ENCODE peak calls at places on chromosome 10, in five cellular contexts. Y is left ventricle myocardium inferior, E is nephron progenitor cell, L is neural crest cell, P is natural killer cell. F is an unnamed sample.
A peak's percentile ranks its signal among the peaks of the same experiment; 100 is the strongest.

GRCh38 chr10:48444266-48444665 is 137.8 kb downstream of the MAPK8 start:
- DNase-seq in E (no peak), Y (no peak), L (no peak), P (no peak), F (no peak)

GRCh38 chr10:37682617-37683016 is 174.8 kb downstream of the ZNF248 start:
- DNase-seq in Y (no peak), P (no peak), L (no peak), E (no peak), F (peak; percentile 41)

GRCh38 chr10:111698711-111699110 is 484.9 kb downstream of the GPAM start:
- DNase-seq in E (no peak), L (no peak), P (no peak), Y (no peak), F (no peak)

GRCh38 chr10:77799352-77799751 is 127.2 kb downstream of the DLG5 start:
- DNase-seq in P (no peak), Y (no peak), L (no peak), E (no peak), F (no peak)

GRCh38 chr10:101607124-101607523 is 19.0 kb downstream of the DPCD start:
- DNase-seq in Y (no peak), P (no peak), L (no peak), E (no peak), F (no peak)

GRCh38 chr10:42975558-42976352 is 101.1 kb upstream of the RET start:
- DNase-seq in Y (no peak), P (no peak), E (no peak), L (no peak), F (no peak)

GRCh38 chr10:49569031-49569765 is 30.3 kb upstream of the ERCC6 start:
- DNase-seq in Y (no peak), P (no peak), L (no peak), E (no peak), F (no peak)

GRCh38 chr10:34341473-34341872 is 473.6 kb downstream of the PARD3 start:
- DNase-seq in L (no peak), P (no peak), E (no peak), Y (no peak), F (no peak)

GRCh38 chr10:42929993-42930392 is 146.9 kb upstream of the RET start:
- DNase-seq in P (no peak), L (no peak), Y (no peak), E (no peak), F (no peak)

GRCh38 chr10:78002541-78003284 is 26.6 kb downstream of the POLR3A start:
- DNase-seq in Y (no peak), P (no peak), E (no peak), L (no peak), F (no peak)

GRCh38 chr10:79137826-79138225 is 69.1 kb downstream of the ZMIZ1 start:
- DNase-seq in L (no peak), P (peak; percentile 49), Y (peak; percentile 57), E (peak; percentile 62), F (peak; percentile 51)

GRCh38 chr10:21600804-21601512 is 66.9 kb downstream of the MLLT10 start:
- DNase-seq in L (no peak), P (no peak), E (no peak), Y (no peak), F (no peak)

GRCh38 chr10:92110039-92110794 is 180.7 kb downstream of the CPEB3 start:
- DNase-seq in L (no peak), E (no peak), Y (no peak), P (no peak), F (no peak)

GRCh38 chr10:102673961-102674511 is 29.8 kb downstream of the TRIM8 start:
- DNase-seq in P (peak; percentile 41), L (peak; percentile 45), Y (peak; percentile 70), E (peak; percentile 47), F (peak; percentile 67)

GRCh38 chr10:114110174-114110972 is 63.6 kb downstream of the CCDC186 start:
- DNase-seq in L (no peak), E (no peak), P (no peak), Y (no peak), F (no peak)

GRCh38 chr10:84537447-84537931 is 209.1 kb downstream of the CCSER2 start:
- DNase-seq in E (peak; percentile 58), P (no peak), Y (peak; percentile 42), L (peak; percentile 31), F (no peak)

GRCh38 chr10:14581553-14581952 is 193.1 kb downstream of the FAM107B start:
- DNase-seq in P (no peak), E (no peak), L (no peak), Y (no peak), F (no peak)

GRCh38 chr10:132452216-132452650 is 55.2 kb downstream of the PWWP2B start:
- DNase-seq in E (peak; percentile 25), L (no peak), P (no peak), Y (no peak), F (no peak)

GRCh38 chr10:72483452-72483851 is 128.7 kb upstream of the DNAJB12 start:
- DNase-seq in E (no peak), Y (no peak), P (no peak), L (no peak), F (peak; percentile 51)

GRCh38 chr10:91557540-91558231 is 75.2 kb downstream of the PPP1R3C start:
- DNase-seq in E (no peak), P (no peak), L (no peak), Y (no peak), F (no peak)

GRCh38 chr10:28367865-28368541 is 65.1 kb upstream of the MPP7 start:
- DNase-seq in P (no peak), Y (peak; percentile 16), L (no peak), E (no peak), F (peak; percentile 80)

GRCh38 chr10:111856631-111857030 is 326.9 kb downstream of the GPAM start:
- DNase-seq in L (no peak), Y (no peak), E (no peak), P (no peak), F (no peak)

GRCh38 chr10:124639206-124639605 is 105.0 kb downstream of the FAM53B start:
- DNase-seq in L (no peak), P (no peak), E (no peak), Y (no peak), F (no peak)

GRCh38 chr10:110209399-110209925 is 2.1 kb downstream of the MXI1 start:
- DNase-seq in P (no peak), E (peak; percentile 66), L (peak; percentile 59), Y (peak; percentile 65), F (no peak)

GRCh38 chr10:88039496-88040200 is 176.2 kb downstream of the PTEN start:
- DNase-seq in E (no peak), L (no peak), Y (no peak), P (no peak), F (no peak)

GRCh38 chr10:33196710-33197406 is 137.6 kb downstream of the NRP1 start:
- DNase-seq in L (no peak), P (no peak), Y (no peak), E (peak; percentile 6), F (no peak)

DNA sequence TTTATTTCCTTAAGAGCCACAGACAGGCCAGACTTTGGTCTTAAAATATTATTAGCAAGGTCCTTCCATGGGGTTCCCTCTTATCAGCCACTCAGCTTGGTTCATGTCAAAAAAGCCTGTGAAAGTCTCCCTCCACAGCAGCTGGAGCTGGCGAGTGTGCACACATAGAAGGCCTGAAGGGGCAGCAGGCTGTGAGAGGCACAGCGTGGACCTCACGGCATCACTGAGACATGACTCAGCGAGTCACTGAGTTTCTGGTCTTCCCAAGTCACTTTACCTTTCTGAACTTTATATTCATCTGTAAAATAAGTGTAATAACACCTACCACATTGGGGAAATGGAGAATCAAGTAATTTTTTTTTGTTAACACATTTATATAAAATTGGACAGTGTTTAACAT is 8.7 kb downstream of the TAF3 start:
- DNase-seq in P (no peak), Y (no peak), E (no peak), L (no peak), F (no peak)
- TF ChIP-seq CTCF in P (no peak), Y (peak; percentile 32), E (no peak), L (no peak), F (no peak)

DNA sequence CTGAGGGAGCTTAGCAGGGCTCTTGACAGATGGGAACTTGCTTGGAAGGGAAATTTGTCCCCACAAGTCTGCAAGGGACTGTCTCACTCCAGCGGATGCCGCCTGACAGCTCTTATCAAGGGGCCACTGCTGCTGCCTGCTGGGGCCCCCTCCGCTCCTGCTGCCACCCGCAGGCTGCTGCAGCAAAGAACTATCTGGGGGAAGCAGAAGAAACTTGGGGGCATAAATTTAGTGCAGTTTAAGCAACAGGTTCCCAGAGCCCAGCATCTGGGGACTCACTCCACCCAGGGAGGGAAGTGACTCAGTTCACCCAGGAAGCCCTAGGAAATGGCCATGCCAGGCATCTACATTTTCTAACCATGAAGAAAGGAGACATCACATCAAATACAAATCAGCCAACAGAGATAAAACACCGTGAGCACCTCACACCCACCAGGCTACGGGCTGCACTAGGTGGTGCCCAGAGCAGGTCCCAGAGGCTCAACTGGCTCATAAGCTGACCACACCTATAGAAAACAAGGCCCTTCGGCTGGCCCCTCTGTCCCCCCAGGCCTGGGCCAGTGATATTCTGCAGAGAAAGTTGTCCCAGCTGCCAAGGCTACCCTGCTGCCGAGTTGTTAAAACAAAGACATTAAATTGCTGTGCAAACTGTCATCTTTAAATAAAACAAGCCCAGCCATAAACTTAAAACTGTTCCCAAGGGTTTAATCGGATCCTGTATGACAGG is 3.7 kb downstream of the RGS10 start:
- DNase-seq in P (no peak), E (no peak), L (no peak), Y (no peak), F (no peak)
- TF ChIP-seq CTCF in P (no peak), E (no peak), L (no peak), Y (no peak), F (no peak)

GRCh38 chr10:6203331-6204062 is 765 bp downstream of the PFKFB3 start:
- DNase-seq in L (peak; percentile 66), E (peak; percentile 80), P (peak; percentile 55), Y (peak; percentile 67), F (no peak)
- TF ChIP-seq CTCF in L (peak; percentile 49), E (no peak), P (no peak), Y (peak; percentile 48), F (peak; percentile 19)

DNA sequence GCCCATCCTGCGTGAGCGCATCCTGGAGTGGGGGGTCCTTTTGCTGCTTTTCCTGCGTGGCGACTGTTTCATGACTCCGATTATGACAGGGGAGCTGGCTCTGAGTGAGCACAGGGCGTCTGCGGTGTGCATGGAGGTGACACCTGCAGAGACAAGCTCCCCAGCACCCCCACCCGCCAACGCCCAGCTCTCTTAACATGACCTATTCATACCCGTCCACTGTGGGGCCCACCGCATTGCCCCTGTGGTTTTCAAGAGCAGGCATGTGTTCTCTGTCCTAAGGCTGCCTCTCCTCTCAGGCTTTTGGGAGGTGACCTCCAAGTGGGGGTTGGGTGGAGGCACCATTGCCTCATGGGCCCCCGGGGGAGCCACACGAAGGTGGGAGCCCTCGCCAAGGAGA is 500.7 kb downstream of the TCERG1L start:
- DNase-seq in Y (no peak), E (no peak), P (no peak), L (no peak), F (no peak)
- TF ChIP-seq CTCF in Y (no peak), E (no peak), P (no peak), L (no peak), F (no peak)

DNA sequence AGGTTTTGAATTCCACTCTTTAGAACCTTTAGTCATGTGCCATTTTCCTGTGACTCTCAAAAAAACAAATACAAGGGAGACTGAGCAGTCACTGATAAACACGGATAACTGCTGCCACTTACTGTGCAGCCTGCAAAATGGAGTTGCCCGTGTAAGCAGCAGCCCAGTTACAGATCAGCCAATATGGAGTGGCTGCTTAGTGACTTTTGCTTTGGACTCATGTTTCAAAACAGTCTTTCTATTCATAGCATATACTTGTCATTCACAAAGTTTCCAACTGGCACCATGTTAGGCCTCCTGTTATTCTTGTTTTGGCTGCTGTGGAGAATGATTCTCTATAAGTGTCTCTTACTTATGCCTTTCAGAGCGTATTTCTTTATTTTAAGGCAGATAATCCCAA is 3.0 kb downstream of the FAM204A start:
- DNase-seq in Y (peak; percentile 15), L (no peak), E (no peak), P (no peak), F (no peak)
- TF ChIP-seq CTCF in Y (no peak), L (no peak), E (no peak), P (no peak), F (no peak)

F was measured in CD14-positive monocyte.